ENCODE peak calls at places on chromosome 12, in nine cellular contexts. I is tibial artery; E is tibial nerve; N is T-cell; T is mammary epithelial cell; X is HCT116; C is activated CD4-positive, alpha-beta T cell treated with anti-CD3 and anti-CD28 coated beads for 24 hours; A is colonic mucosa; Z is uterus. H is an unnamed sample.

GRCh38 chr12:49336645-49337584 is at the start of gene C1QL4:
- DNase-seq in Z (peak; percentile 81), T (peak; percentile 50), I (peak; percentile 84), C (peak; percentile 87), A (peak; percentile 88), X (peak; percentile 33), E (peak; percentile 87), N (peak; percentile 72), H (peak; percentile 41)

GRCh38 chr12:121214855-121215745 is 5.2 kb downstream of the P2RX4 start:
- DNase-seq in T (peak; percentile 77), A (peak; percentile 67), E (no peak), C (no peak), N (no peak), Z (no peak), I (no peak), X (peak; percentile 75), H (no peak)

GRCh38 chr12:44000309-44000952 is 164.6 kb downstream of the TMEM117 start:
- DNase-seq in N (no peak), E (no peak), I (no peak), A (peak; percentile 30), X (peak; percentile 60), Z (no peak), T (peak; percentile 72), C (no peak), H (no peak)

GRCh38 chr12:74689071-74689655 is 151.5 kb downstream of the ATXN7L3B start:
- DNase-seq in N (no peak), I (no peak), E (no peak), A (no peak), C (no peak), T (peak; percentile 14), Z (no peak), X (peak; percentile 47), H (no peak)

GRCh38 chr12:5123921-5124320 is 80.2 kb downstream of the KCNA5 start:
- DNase-seq in Z (no peak), X (no peak), E (no peak), T (no peak), N (no peak), A (no peak), I (no peak), C (no peak), H (no peak)

GRCh38 chr12:3170423-3171194 is 93.4 kb downstream of the TSPAN9 start:
- DNase-seq in E (no peak), N (no peak), A (no peak), T (peak; percentile 80), X (peak; percentile 67), I (no peak), C (no peak), Z (no peak), H (no peak)

GRCh38 chr12:52515927-52516831 is 4.0 kb downstream of the KRT5 start:
- DNase-seq in X (no peak), N (no peak), A (peak; percentile 10), Z (no peak), T (peak; percentile 82), I (no peak), E (peak; percentile 4), C (no peak), H (peak; percentile 47)

GRCh38 chr12:106139422-106140141 is 828 bp upstream of the NUAK1 start:
- DNase-seq in Z (peak; percentile 76), C (no peak), N (no peak), X (peak; percentile 56), I (peak; percentile 91), T (peak; percentile 66), A (peak; percentile 81), E (peak; percentile 39), H (peak; percentile 92)

GRCh38 chr12:25242981-25243764 is 7.6 kb downstream of the KRAS start:
- DNase-seq in N (no peak), E (no peak), T (no peak), C (no peak), A (peak; percentile 45), X (no peak), Z (no peak), I (no peak), H (no peak)

GRCh38 chr12:126663304-126664094 is 1598.3 kb downstream of the AACS start:
- DNase-seq in T (peak; percentile 3), Z (no peak), N (no peak), X (peak; percentile 32), C (no peak), A (no peak), I (no peak), E (no peak), H (no peak)

GRCh38 chr12:124551268-124552144 is 15.9 kb downstream of the NCOR2 start:
- DNase-seq in T (no peak), N (no peak), I (peak; percentile 89), X (no peak), A (peak; percentile 55), Z (peak; percentile 37), E (peak; percentile 63), C (no peak), H (no peak)

GRCh38 chr12:73460212-73460611 is 1077.4 kb upstream of the ATXN7L3B start:
- DNase-seq in E (no peak), C (no peak), N (no peak), A (no peak), I (no peak), Z (no peak), X (no peak), T (no peak), H (no peak)

GRCh38 chr12:57619434-57620244 is 8.4 kb downstream of the ARHGEF25 start:
- DNase-seq in C (no peak), A (no peak), T (no peak), N (no peak), Z (no peak), X (no peak), E (no peak), I (no peak), H (no peak)

GRCh38 chr12:81811066-81811777 is 52.1 kb upstream of the PPFIA2 start:
- DNase-seq in Z (no peak), N (no peak), A (no peak), C (no peak), X (no peak), E (peak; percentile 54), T (no peak), I (peak; percentile 68), H (no peak)